ENCODE peak calls at places on chromosomes 16 and 17, in six cellular contexts. One of them, this sample, is unnamed.
A peak's percentile ranks its signal among the peaks of the same experiment; 100 is the strongest.

GRCh38 chr17:2421315-2422147 is 20.7 kb upstream of the MNT start:
- DNase-seq in mammary epithelial cell: peak; percentile 25
- DNase-seq in AG09309: no peak
- DNase-seq in cardiac fibroblast: no peak
- DNase-seq in mucosa of descending colon: no peak
- DNase-seq in AG10803: no peak
- DNase-seq in this sample: no peak

GRCh38 chr17:76996741-76997694 is 128.8 kb downstream of the MGAT5B start:
- DNase-seq in mammary epithelial cell: no peak
- DNase-seq in AG09309: no peak
- DNase-seq in cardiac fibroblast: no peak
- DNase-seq in mucosa of descending colon: no peak
- DNase-seq in AG10803: no peak
- DNase-seq in this sample: no peak

GRCh38 chr16:17346774-17347569 is 123.8 kb downstream of the XYLT1 start:
- DNase-seq in mammary epithelial cell: no peak
- DNase-seq in AG09309: no peak
- DNase-seq in cardiac fibroblast: no peak
- DNase-seq in mucosa of descending colon: peak; percentile 64
- DNase-seq in AG10803: no peak
- DNase-seq in this sample: peak; percentile 62

GRCh38 chr16:2450535-2450934 is 9.4 kb upstream of the TEDC2 start:
- DNase-seq in mammary epithelial cell: no peak
- DNase-seq in AG09309: no peak
- DNase-seq in cardiac fibroblast: no peak
- DNase-seq in mucosa of descending colon: no peak
- DNase-seq in AG10803: no peak
- DNase-seq in this sample: no peak

GRCh38 chr16:50270510-50271147 is 4.3 kb downstream of the ADCY7 start:
- DNase-seq in mammary epithelial cell: no peak
- DNase-seq in AG09309: no peak
- DNase-seq in cardiac fibroblast: no peak
- DNase-seq in mucosa of descending colon: peak; percentile 24
- DNase-seq in AG10803: no peak
- DNase-seq in this sample: no peak

GRCh38 chr16:1917665-1918111 is 527 bp downstream of the HS3ST6 start:
- DNase-seq in mammary epithelial cell: no peak
- DNase-seq in AG09309: no peak
- DNase-seq in cardiac fibroblast: no peak
- DNase-seq in mucosa of descending colon: no peak
- DNase-seq in AG10803: no peak
- DNase-seq in this sample: no peak

GRCh38 chr17:36705651-36706436 is 104.5 kb downstream of the MRM1 start:
- DNase-seq in mammary epithelial cell: peak; percentile 14
- DNase-seq in AG09309: no peak
- DNase-seq in cardiac fibroblast: peak; percentile 54
- DNase-seq in mucosa of descending colon: peak; percentile 66
- DNase-seq in AG10803: peak; percentile 22
- DNase-seq in this sample: no peak

GRCh38 chr16:65070831-65071230 is 51.0 kb downstream of the CDH11 start:
- DNase-seq in mammary epithelial cell: peak; percentile 11
- DNase-seq in AG09309: peak; percentile 86
- DNase-seq in cardiac fibroblast: peak; percentile 99
- DNase-seq in mucosa of descending colon: peak; percentile 30
- DNase-seq in AG10803: peak; percentile 93
- DNase-seq in this sample: no peak

GRCh38 chr17:59733697-59734096 is 26.2 kb downstream of the VMP1 start:
- DNase-seq in mammary epithelial cell: no peak
- DNase-seq in AG09309: no peak
- DNase-seq in cardiac fibroblast: no peak
- DNase-seq in mucosa of descending colon: no peak
- DNase-seq in AG10803: no peak
- DNase-seq in this sample: no peak

GRCh38 chr17:75513667-75514052 is 1.7 kb downstream of the CASKIN2 start:
- DNase-seq in mammary epithelial cell: no peak
- DNase-seq in AG09309: no peak
- DNase-seq in cardiac fibroblast: no peak
- DNase-seq in mucosa of descending colon: no peak
- DNase-seq in AG10803: no peak
- DNase-seq in this sample: no peak
- H3K4me3 ChIP-seq in mammary epithelial cell: no peak overlapping the region
- H3K4me3 ChIP-seq in AG09309: no peak overlapping the region
- H3K4me3 ChIP-seq in cardiac fibroblast: no peak overlapping the region
- H3K4me3 ChIP-seq in mucosa of descending colon: no peak overlapping the region
- H3K4me3 ChIP-seq in AG10803: peak overlapping the region; percentile 75
- H3K4me3 ChIP-seq in this sample: no peak overlapping the region

GRCh38 chr17:78128616-78129384 is at the start of gene TMC6:
- DNase-seq in mammary epithelial cell: peak; percentile 46
- DNase-seq in AG09309: no peak
- DNase-seq in cardiac fibroblast: no peak
- DNase-seq in mucosa of descending colon: peak; percentile 85
- DNase-seq in AG10803: no peak
- DNase-seq in this sample: peak; percentile 82
- H3K4me3 ChIP-seq in mammary epithelial cell: peak within 1 kb of the TSS; percentile 85
- H3K4me3 ChIP-seq in AG09309: peak within 1 kb of the TSS; percentile 38
- H3K4me3 ChIP-seq in cardiac fibroblast: peak within 1 kb of the TSS; percentile 56
- H3K4me3 ChIP-seq in mucosa of descending colon: peak within 1 kb of the TSS; percentile 68
- H3K4me3 ChIP-seq in AG10803: peak within 1 kb of the TSS; percentile 36
- H3K4me3 ChIP-seq in this sample: peak within 1 kb of the TSS; percentile 91

GRCh38 chr17:7838291-7839075 is 4.5 kb downstream of the KDM6B start:
- DNase-seq in mammary epithelial cell: no peak
- DNase-seq in AG09309: no peak
- DNase-seq in cardiac fibroblast: peak; percentile 55
- DNase-seq in mucosa of descending colon: peak; percentile 65
- DNase-seq in AG10803: peak; percentile 78
- DNase-seq in this sample: no peak
- H3K4me3 ChIP-seq in mammary epithelial cell: no peak overlapping the region
- H3K4me3 ChIP-seq in AG09309: peak overlapping the region; percentile 39
- H3K4me3 ChIP-seq in cardiac fibroblast: peak overlapping the region; percentile 44
- H3K4me3 ChIP-seq in mucosa of descending colon: no peak overlapping the region
- H3K4me3 ChIP-seq in AG10803: peak overlapping the region; percentile 90
- H3K4me3 ChIP-seq in this sample: peak overlapping the region; percentile 81

GRCh38 chr17:81713004-81713555 is 996 bp downstream of the SLC25A10 start:
- DNase-seq in mammary epithelial cell: peak; percentile 34
- DNase-seq in AG09309: no peak
- DNase-seq in cardiac fibroblast: no peak
- DNase-seq in mucosa of descending colon: no peak
- DNase-seq in AG10803: no peak
- DNase-seq in this sample: no peak

GRCh38 chr17:81708739-81709185 is 3.3 kb upstream of the SLC25A10 start:
- DNase-seq in mammary epithelial cell: no peak
- DNase-seq in AG09309: no peak
- DNase-seq in cardiac fibroblast: no peak
- DNase-seq in mucosa of descending colon: no peak
- DNase-seq in AG10803: no peak
- DNase-seq in this sample: peak; percentile 26

GRCh38 chr17:81712468-81713003 is 452 bp downstream of the SLC25A10 start:
- DNase-seq in mammary epithelial cell: peak; percentile 49
- DNase-seq in AG09309: no peak
- DNase-seq in cardiac fibroblast: peak; percentile 28
- DNase-seq in mucosa of descending colon: no peak
- DNase-seq in AG10803: peak; percentile 22
- DNase-seq in this sample: no peak

GRCh38 chr17:81711814-81712467 is at the start of gene SLC25A10:
- DNase-seq in mammary epithelial cell: peak; percentile 82
- DNase-seq in AG09309: no peak
- DNase-seq in cardiac fibroblast: peak; percentile 63
- DNase-seq in mucosa of descending colon: peak; percentile 92
- DNase-seq in AG10803: peak; percentile 52
- DNase-seq in this sample: peak; percentile 88

DNA sequence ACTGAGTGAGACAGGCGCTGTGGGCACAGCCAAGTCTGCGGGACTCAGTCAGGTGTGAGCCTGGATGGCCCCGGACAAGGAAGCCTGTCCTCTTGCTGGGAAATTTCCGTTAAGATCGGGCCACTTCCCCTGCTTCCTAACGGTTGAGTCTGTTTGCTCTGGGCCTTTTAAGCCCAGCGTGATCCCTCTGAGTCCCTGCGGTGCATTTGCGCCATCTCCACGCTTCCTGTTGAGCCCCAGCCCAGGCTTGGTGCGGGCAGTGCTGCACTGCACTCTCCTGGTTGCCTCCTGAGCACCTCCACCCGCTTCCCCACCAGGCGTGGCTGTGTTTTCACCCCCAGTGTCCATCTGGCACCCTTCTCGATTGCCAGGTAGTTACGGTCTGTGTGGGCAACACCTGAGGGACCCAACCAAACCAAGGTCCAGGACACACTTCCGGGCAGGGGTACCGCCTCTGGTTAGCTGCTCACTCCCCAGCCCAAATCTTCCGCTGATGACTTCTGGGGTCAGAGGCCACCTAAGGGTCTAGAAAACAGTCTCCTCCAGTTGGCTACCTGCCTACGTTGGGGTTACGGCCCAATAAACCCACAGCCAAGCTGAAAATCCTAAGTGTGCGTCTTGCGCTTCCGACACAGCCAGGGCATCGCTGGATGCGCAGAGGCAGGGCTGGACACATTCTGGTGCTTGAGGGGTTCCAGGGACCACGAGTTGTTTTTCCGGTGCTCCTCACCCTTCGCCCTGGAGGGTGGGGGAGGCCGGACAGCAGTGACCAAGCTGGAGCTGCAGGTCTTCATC is 1.4 kb upstream of the SLC25A10 start:
- DNase-seq in mammary epithelial cell: no peak
- DNase-seq in AG09309: no peak
- DNase-seq in cardiac fibroblast: peak; percentile 39
- DNase-seq in mucosa of descending colon: peak; percentile 68
- DNase-seq in AG10803: peak; percentile 31
- DNase-seq in this sample: peak; percentile 36
- H3K4me3 ChIP-seq in mammary epithelial cell: no peak overlapping the region
- H3K4me3 ChIP-seq in AG09309: no peak overlapping the region
- H3K4me3 ChIP-seq in cardiac fibroblast: no peak overlapping the region
- H3K4me3 ChIP-seq in mucosa of descending colon: no peak overlapping the region
- H3K4me3 ChIP-seq in AG10803: peak overlapping the region; percentile 24
- H3K4me3 ChIP-seq in this sample: no peak overlapping the region

DNA sequence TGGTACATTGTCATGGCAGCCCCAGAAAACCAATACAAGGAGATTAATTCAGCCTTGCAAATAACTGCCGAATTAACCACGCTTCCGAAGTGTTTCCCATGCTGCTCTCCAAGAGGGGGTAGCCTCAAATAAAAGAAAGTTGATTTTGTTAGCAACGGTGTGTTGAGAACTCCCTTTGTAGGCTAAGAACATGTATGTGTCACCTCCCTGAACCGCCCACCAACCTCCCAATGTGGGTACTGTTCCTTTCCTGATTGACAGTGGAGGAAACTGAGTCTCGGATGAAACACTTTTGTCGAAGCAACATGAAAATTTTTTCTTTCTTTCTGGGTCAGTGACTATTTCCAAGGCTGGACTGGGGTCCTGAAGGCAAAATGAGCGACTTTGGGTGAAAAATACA is 25.1 kb downstream of the CACNG4 start:
- DNase-seq in mammary epithelial cell: no peak
- DNase-seq in AG09309: no peak
- DNase-seq in cardiac fibroblast: no peak
- DNase-seq in mucosa of descending colon: no peak
- DNase-seq in AG10803: no peak
- DNase-seq in this sample: no peak
- H3K4me3 ChIP-seq in mammary epithelial cell: no peak overlapping the region
- H3K4me3 ChIP-seq in AG09309: no peak overlapping the region
- H3K4me3 ChIP-seq in cardiac fibroblast: no peak overlapping the region
- H3K4me3 ChIP-seq in mucosa of descending colon: no peak overlapping the region
- H3K4me3 ChIP-seq in AG10803: no peak overlapping the region
- H3K4me3 ChIP-seq in this sample: no peak overlapping the region

GRCh38 chr16:60331168-60331567 is 1597.1 kb upstream of the GOT2 start:
- DNase-seq in mammary epithelial cell: no peak
- DNase-seq in AG09309: no peak
- DNase-seq in cardiac fibroblast: no peak
- DNase-seq in mucosa of descending colon: no peak
- DNase-seq in AG10803: no peak
- DNase-seq in this sample: no peak
- H3K4me3 ChIP-seq in mammary epithelial cell: no peak overlapping the region
- H3K4me3 ChIP-seq in AG09309: no peak overlapping the region
- H3K4me3 ChIP-seq in cardiac fibroblast: no peak overlapping the region
- H3K4me3 ChIP-seq in mucosa of descending colon: no peak overlapping the region
- H3K4me3 ChIP-seq in AG10803: no peak overlapping the region
- H3K4me3 ChIP-seq in this sample: no peak overlapping the region

GRCh38 chr16:58501242-58502131 is 1.5 kb downstream of the NDRG4 start:
- DNase-seq in mammary epithelial cell: no peak
- DNase-seq in AG09309: no peak
- DNase-seq in cardiac fibroblast: no peak
- DNase-seq in mucosa of descending colon: no peak
- DNase-seq in AG10803: no peak
- DNase-seq in this sample: no peak
- H3K4me3 ChIP-seq in mammary epithelial cell: no peak overlapping the region
- H3K4me3 ChIP-seq in AG09309: peak overlapping the region; percentile 52
- H3K4me3 ChIP-seq in cardiac fibroblast: peak overlapping the region; percentile 56
- H3K4me3 ChIP-seq in mucosa of descending colon: no peak overlapping the region
- H3K4me3 ChIP-seq in AG10803: peak overlapping the region; percentile 34
- H3K4me3 ChIP-seq in this sample: no peak overlapping the region

GRCh38 chr16:52630711-52631110 is 83.8 kb upstream of the TOX3 start:
- DNase-seq in mammary epithelial cell: no peak
- DNase-seq in AG09309: no peak
- DNase-seq in cardiac fibroblast: no peak
- DNase-seq in mucosa of descending colon: no peak
- DNase-seq in AG10803: no peak
- DNase-seq in this sample: no peak
- H3K4me3 ChIP-seq in mammary epithelial cell: no peak overlapping the region
- H3K4me3 ChIP-seq in AG09309: no peak overlapping the region
- H3K4me3 ChIP-seq in cardiac fibroblast: no peak overlapping the region
- H3K4me3 ChIP-seq in mucosa of descending colon: no peak overlapping the region
- H3K4me3 ChIP-seq in AG10803: no peak overlapping the region
- H3K4me3 ChIP-seq in this sample: no peak overlapping the region

GRCh38 chr17:81518785-81519283 is 6.2 kb upstream of the ACTG1 start:
- DNase-seq in mammary epithelial cell: peak; percentile 49
- DNase-seq in AG09309: no peak
- DNase-seq in cardiac fibroblast: peak; percentile 38
- DNase-seq in mucosa of descending colon: peak; percentile 86
- DNase-seq in AG10803: no peak
- DNase-seq in this sample: peak; percentile 74
- H3K4me3 ChIP-seq in mammary epithelial cell: peak overlapping the region; percentile 23
- H3K4me3 ChIP-seq in AG09309: peak overlapping the region; percentile 80
- H3K4me3 ChIP-seq in cardiac fibroblast: peak overlapping the region; percentile 15
- H3K4me3 ChIP-seq in mucosa of descending colon: peak overlapping the region; percentile 9
- H3K4me3 ChIP-seq in AG10803: peak overlapping the region; percentile 51
- H3K4me3 ChIP-seq in this sample: peak overlapping the region; percentile 67

GRCh38 chr16:85523602-85524364 is 89.3 kb upstream of the GSE1 start:
- DNase-seq in mammary epithelial cell: no peak
- DNase-seq in AG09309: no peak
- DNase-seq in cardiac fibroblast: peak; percentile 12
- DNase-seq in mucosa of descending colon: no peak
- DNase-seq in AG10803: peak; percentile 29
- DNase-seq in this sample: no peak
- H3K4me3 ChIP-seq in mammary epithelial cell: no peak overlapping the region
- H3K4me3 ChIP-seq in AG09309: no peak overlapping the region
- H3K4me3 ChIP-seq in cardiac fibroblast: no peak overlapping the region
- H3K4me3 ChIP-seq in mucosa of descending colon: no peak overlapping the region
- H3K4me3 ChIP-seq in AG10803: no peak overlapping the region
- H3K4me3 ChIP-seq in this sample: no peak overlapping the region

This sample was measured in GM06990.